ENCODE peak calls at places on chromosome 20, in six cellular contexts. G is MM.1S; B is right cardiac atrium; U is cardiac muscle cell; L is CD8-positive, alpha-beta T cell; Z is aorta. J is an unnamed sample. For H3K4me1, the result is how much of the 10 kb centered on the place peaks cover.

GRCh38 chr20:20561172-20561571 is 151.3 kb downstream of the RALGAPA2 start:
- DNase-seq in L (no peak), U (no peak), G (no peak), B (no peak), Z (no peak), J (no peak)

GRCh38 chr20:1301031-1301529 is 27.9 kb downstream of the SDCBP2 start:
- DNase-seq in B (no peak), U (no peak), G (no peak), L (peak), Z (no peak), J (peak)

GRCh38 chr20:63622096-63622495 is 4.8 kb downstream of the GMEB2 start:
- DNase-seq in B (no peak), Z (no peak), U (no peak), L (no peak), G (no peak), J (no peak)

GRCh38 chr20:11064946-11065345 is 391.1 kb upstream of the JAG1 start:
- DNase-seq in G (no peak), Z (no peak), B (no peak), L (no peak), U (no peak), J (no peak)

GRCh38 chr20:4645109-4645508 is 76.6 kb upstream of the PRND start:
- DNase-seq in B (no peak), L (no peak), U (no peak), Z (no peak), G (no peak), J (no peak)

GRCh38 chr20:11246251-11246775 is 572.5 kb upstream of the JAG1 start:
- DNase-seq in U (no peak), Z (no peak), B (no peak), L (no peak), G (no peak), J (no peak)

GRCh38 chr20:4006640-4007039 is 8.7 kb downstream of the RNF24 start:
- DNase-seq in L (no peak), U (no peak), Z (peak), B (peak), G (no peak), J (peak)

GRCh38 chr20:62040933-62041332 is 24.7 kb downstream of the TAF4 start:
- DNase-seq in B (no peak), L (no peak), U (no peak), G (no peak), Z (no peak), J (no peak)

GRCh38 chr20:35306931-35307517 is 14.8 kb upstream of the FAM83C start:
- DNase-seq in Z (no peak), L (no peak), U (peak), G (peak), B (peak), J (no peak)

DNA sequence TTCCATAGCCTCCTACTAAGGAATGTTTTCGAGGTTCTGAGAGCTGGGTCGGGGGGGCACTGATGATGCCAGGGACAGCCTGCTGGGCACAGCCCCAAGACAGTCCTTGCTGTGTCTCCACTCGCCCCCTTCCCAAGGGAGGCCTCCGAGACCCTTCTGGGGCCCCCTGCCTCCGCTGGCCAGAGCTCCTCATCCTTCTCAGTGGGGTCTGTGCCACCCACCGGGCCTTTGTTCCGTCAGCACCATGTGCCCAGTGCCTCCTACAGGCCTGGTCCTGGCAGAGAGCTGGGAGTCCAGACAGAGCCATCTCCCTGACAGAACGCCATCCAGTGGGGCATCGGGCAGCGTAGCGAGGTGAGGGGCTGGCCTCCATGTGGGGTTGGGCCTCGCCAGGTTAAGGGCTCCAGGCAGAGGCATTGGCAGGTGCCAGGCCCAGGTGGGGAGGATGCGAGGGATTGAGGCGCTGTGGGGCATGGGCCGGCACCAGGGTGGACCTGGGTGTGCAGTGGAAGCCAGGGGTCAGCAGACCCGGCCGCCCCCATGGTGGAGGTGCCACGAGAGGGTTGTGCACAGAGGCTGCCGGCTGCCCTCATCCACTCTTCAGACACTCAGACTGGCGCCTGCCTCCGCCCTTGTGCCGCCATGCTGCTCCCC is 13.3 kb downstream of the RBM38 start:
- DNase-seq in B (no peak), Z (peak), G (no peak), U (no peak), L (no peak), J (no peak)
- H3K4me1 ChIP-seq in B (under half), Z (under half), G (under half), U (half or more), L (half or more), J (half or more)

GRCh38 chr20:41004561-41005360 is 23.9 kb upstream of the TOP1 start:
- DNase-seq in U (no peak), B (no peak), Z (no peak), L (no peak), G (no peak), J (no peak)
- H3K4me3 ChIP-seq in U (no peak), B (no peak), Z (no peak), L (no peak), G (no peak), J (no peak)

DNA sequence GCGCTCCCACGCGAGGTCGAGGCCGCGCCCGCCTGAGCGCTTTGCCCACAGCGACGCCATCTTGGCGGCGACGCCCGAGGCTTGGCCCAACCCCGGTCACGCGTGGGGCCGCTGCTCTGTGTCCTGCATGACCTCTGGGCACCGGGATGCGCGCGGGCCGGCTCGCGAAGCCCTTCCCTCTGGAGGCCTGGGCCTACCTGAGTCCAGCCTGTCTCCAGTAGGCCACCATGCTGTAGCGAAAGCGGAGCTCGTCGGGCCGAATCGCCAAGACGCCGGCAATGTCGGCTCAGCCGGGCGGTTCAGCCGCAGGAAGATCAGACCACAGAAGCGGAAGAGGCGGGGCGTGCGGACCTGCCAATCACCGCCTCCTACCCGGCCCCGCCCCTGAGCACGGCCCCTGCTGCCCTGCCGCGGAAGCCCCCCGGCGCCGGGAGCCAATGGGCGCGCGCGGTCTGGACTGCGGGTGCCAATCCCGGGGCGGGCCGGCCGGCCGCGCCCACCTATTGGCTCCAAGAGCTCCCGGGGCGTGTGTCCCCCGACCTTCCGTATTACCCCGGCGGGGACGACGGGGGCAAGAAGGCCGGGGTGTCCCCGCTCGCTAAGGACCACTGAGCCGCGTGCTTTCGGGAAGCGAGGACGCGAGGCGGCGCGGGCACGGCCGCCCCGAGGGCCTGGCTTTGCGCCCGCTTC is at the start of gene ATP5F1E:
- DNase-seq in L (peak), G (peak), Z (peak), B (peak), U (peak), J (peak)
- H3K27ac ChIP-seq in L (peak), G (peak), Z (peak), B (peak), U (peak), J (peak)

DNA sequence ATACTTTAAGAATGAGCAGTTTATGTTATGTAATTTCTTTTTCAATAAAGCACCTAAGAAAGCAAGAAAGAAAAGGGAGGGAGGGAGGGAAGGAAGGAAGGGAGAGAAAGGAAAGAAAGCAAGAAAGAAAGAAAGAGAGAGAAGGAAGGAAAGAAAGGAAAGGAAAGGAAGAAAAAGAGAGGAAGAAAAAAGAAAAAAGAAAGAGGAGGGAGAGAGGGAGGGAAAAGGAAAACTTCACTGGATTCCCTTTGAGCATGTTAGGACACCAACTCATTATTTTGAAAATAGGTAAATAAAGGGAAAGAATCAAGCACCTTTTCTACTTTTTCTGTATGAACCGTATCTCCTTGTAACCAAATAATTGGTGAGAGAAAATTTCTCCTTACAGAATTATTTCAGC is 32.3 kb upstream of the TOP1 start:
- DNase-seq in G (no peak), L (no peak), Z (no peak), U (no peak), B (no peak), J (no peak)
- H3K4me1 ChIP-seq in G (under half), L (under half), Z (under half), U (under half), B (under half), J (under half)

GRCh38 chr20:22584630-22584921 is 204 bp upstream of the FOXA2 start:
- DNase-seq in Z (no peak), L (no peak), U (no peak), B (no peak), G (no peak), J (no peak)

GRCh38 chr20:22584922-22585785 is 782 bp upstream of the FOXA2 start:
- DNase-seq in G (no peak), B (no peak), L (no peak), U (peak), Z (no peak), J (no peak)

GRCh38 chr20:22585786-22586493 is 1.6 kb upstream of the FOXA2 start:
- DNase-seq in G (no peak), L (no peak), Z (no peak), U (no peak), B (no peak), J (no peak)

GRCh38 chr20:22583773-22584629 is at the start of gene FOXA2:
- DNase-seq in B (no peak), Z (no peak), L (no peak), G (no peak), U (peak), J (no peak)

DNA sequence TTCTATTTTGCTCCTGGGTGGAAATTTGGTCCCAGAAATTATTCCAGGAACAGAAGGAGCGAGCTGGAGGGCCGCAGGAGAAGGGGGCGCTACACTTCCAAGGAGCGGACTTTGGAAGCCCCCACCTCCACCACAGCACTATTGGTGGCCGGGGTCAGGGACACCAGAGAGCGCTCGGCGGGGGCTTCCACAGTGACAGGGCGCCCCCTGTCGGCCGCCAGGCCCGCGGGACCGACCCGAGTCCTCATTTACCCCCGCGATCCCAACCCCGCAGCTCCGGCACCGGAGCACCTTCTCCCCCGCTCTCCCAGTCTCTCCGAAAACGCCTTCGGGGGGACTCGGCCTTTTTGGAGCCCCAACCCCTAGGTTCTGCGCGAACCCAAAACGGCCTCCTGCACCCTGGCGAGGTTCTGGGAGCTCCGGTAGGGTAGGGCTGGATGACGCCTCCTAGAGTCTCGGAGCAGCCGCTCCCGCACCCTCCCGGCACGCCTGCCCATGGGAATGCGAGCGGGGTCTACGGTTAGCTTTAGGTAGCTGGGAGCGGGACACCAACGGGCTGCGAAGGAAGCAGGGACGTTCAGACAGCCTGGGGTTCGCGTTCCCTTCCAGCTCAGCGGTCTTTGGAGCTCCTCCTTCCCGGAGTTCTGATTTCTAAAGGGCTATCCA is 2.4 kb upstream of the FOXA2 start:
- DNase-seq in Z (no peak), G (no peak), U (peak), B (peak), L (no peak), J (no peak)
- H3K4me3 ChIP-seq in Z (no peak), G (no peak), U (no peak), B (no peak), L (no peak), J (no peak)